ENCODE peak calls at places on chromosomes 4 and X, in six cellular contexts. T, R, K, W, Y and X are unnamed samples.

GRCh38 chr4:164930647-164931046 is 46.8 kb downstream of the TRIM61 start:
- DNase-seq in T (no peak), R (no peak), K (no peak), W (no peak), Y (no peak), X (no peak)

GRCh38 chr4:2246384-2247127 is 4.6 kb upstream of the HAUS3 start:
- DNase-seq in T (peak; percentile 54), R (no peak), K (no peak), W (no peak), Y (no peak), X (no peak)

GRCh38 chr4:142883433-142883832 is 37.3 kb upstream of the INPP4B start:
- DNase-seq in T (peak; percentile 8), R (no peak), K (no peak), W (no peak), Y (no peak), X (no peak)

GRCh38 chr4:124000233-124000632 is 603.6 kb downstream of the SPRY1 start:
- DNase-seq in T (no peak), R (no peak), K (no peak), W (no peak), Y (no peak), X (no peak)

GRCh38 chr4:148052448-148052847 is 320.6 kb downstream of the ARHGAP10 start:
- DNase-seq in T (no peak), R (no peak), K (no peak), W (peak; percentile 25), Y (no peak), X (no peak)

GRCh38 chr4:109294006-109294405 is 8.5 kb downstream of the COL25A1 start:
- DNase-seq in T (peak; percentile 45), R (no peak), K (no peak), W (no peak), Y (no peak), X (no peak)

GRCh38 chr4:59728496-59728895 is 1471.6 kb upstream of the ADGRL3 start:
- DNase-seq in T (no peak), R (no peak), K (no peak), W (no peak), Y (no peak), X (no peak)

GRCh38 chr4:10173754-10174749 is 57.5 kb upstream of the WDR1 start:
- DNase-seq in T (no peak), R (no peak), K (no peak), W (no peak), Y (peak; percentile 62), X (peak; percentile 77)

GRCh38 chr4:2725380-2725779 is 30.8 kb downstream of the TNIP2 start:
- DNase-seq in T (no peak), R (no peak), K (no peak), W (no peak), Y (no peak), X (no peak)

GRCh38 chr4:99816611-99817309 is at the start of gene DAPP1:
- DNase-seq in T (no peak), R (no peak), K (no peak), W (no peak), Y (peak; percentile 40), X (peak; percentile 17)

GRCh38 chr4:141388483-141388882 is 167.8 kb downstream of the ZNF330 start:
- DNase-seq in T (no peak), R (no peak), K (no peak), W (peak; percentile 95), Y (no peak), X (no peak)

GRCh38 chr4:169668069-169668721 is 47.8 kb downstream of the CLCN3 start:
- DNase-seq in T (no peak), R (no peak), K (no peak), W (no peak), Y (no peak), X (no peak)

GRCh38 chrX:56564921-56565861 is 1.8 kb downstream of the UBQLN2 start:
- DNase-seq in T (peak; percentile 11), R (no peak), K (no peak), W (no peak), Y (no peak), X (no peak)

GRCh38 chrX:150475466-150475865 is 93.0 kb upstream of the MTM1 start:
- DNase-seq in T (no peak), R (no peak), K (no peak), W (peak; percentile 21), Y (no peak), X (no peak)

GRCh38 chrX:95427389-95427788 is 1257.3 kb upstream of the DIAPH2 start:
- DNase-seq in T (no peak), R (no peak), K (no peak), W (no peak), Y (no peak), X (no peak)

GRCh38 chr4:75658881-75659280 is 14.3 kb downstream of the G3BP2 start:
- DNase-seq in T (no peak), R (no peak), K (no peak), W (peak; percentile 33), Y (no peak), X (no peak)

GRCh38 chr4:184237612-184238011 is 19.9 kb upstream of the ENPP6 start:
- DNase-seq in T (no peak), R (no peak), K (no peak), W (no peak), Y (no peak), X (no peak)

GRCh38 chr4:45661893-45662292 is 462.0 kb downstream of the GABRG1 start:
- DNase-seq in T (no peak), R (no peak), K (no peak), W (no peak), Y (no peak), X (no peak)